ENCODE peak calls at places on chromosomes 6 and 20, in eight cellular contexts. H is ovary; A is head of caudate nucleus; T is WTC11; U is putamen; G is stimulated activated CD4-positive, alpha-beta T cell treated with anti-CD3 and anti-CD28 coated beads, Interleukin-15, amount 100 ng/mL, for 1 hour; Q is omental fat pad; J is LoVo. I is an unnamed sample.

GRCh38 chr6:51265426-51265825 is 446.8 kb downstream of the TFAP2B start:
- DNase-seq in A (no peak), H (no peak), G (no peak), T (no peak), U (peak; percentile 8), J (no peak), Q (no peak), I (no peak)

GRCh38 chr20:57781901-57782300 is 72.1 kb upstream of the PMEPA1 start:
- DNase-seq in G (no peak), H (no peak), T (no peak), U (no peak), A (no peak), J (no peak), Q (no peak), I (no peak)

GRCh38 chr6:82738773-82739172 is 326.9 kb downstream of the UBE3D start:
- DNase-seq in G (no peak), J (no peak), T (no peak), H (no peak), U (no peak), Q (no peak), A (no peak), I (no peak)

GRCh38 chr6:133568970-133569889 is 319.7 kb upstream of the TCF21 start:
- DNase-seq in T (peak; percentile 36), G (no peak), Q (peak; percentile 24), H (peak; percentile 49), J (peak; percentile 81), A (peak; percentile 41), U (peak; percentile 52), I (peak; percentile 76)

GRCh38 chr6:122381494-122382083 is 17.9 kb upstream of the HSF2 start:
- DNase-seq in A (peak; percentile 62), H (peak; percentile 27), Q (no peak), J (peak; percentile 59), U (peak; percentile 52), G (peak; percentile 18), T (peak; percentile 53), I (peak; percentile 51)

GRCh38 chr20:24755411-24755922 is 193.6 kb upstream of the CST7 start:
- DNase-seq in J (no peak), G (no peak), T (no peak), Q (no peak), A (no peak), H (no peak), U (no peak), I (no peak)

GRCh38 chr20:17556842-17557674 is 12.8 kb upstream of the DSTN start:
- DNase-seq in G (no peak), U (no peak), H (peak; percentile 66), Q (peak; percentile 49), A (no peak), T (no peak), J (peak; percentile 8), I (peak; percentile 42)

GRCh38 chr20:47453167-47453782 is 48.4 kb upstream of the NCOA3 start:
- DNase-seq in G (no peak), T (no peak), J (peak; percentile 35), U (no peak), H (no peak), Q (no peak), A (no peak), I (peak; percentile 40)

GRCh38 chr20:30511322-30512030 is 746.0 kb upstream of the DEFB115 start:
- DNase-seq in A (no peak), T (no peak), U (no peak), J (no peak), H (no peak), G (no peak), Q (no peak), I (no peak)

GRCh38 chr6:16540804-16541752 is 220.2 kb downstream of the ATXN1 start:
- DNase-seq in Q (no peak), H (peak; percentile 31), A (no peak), J (no peak), T (no peak), U (no peak), G (no peak), I (no peak)

GRCh38 chr20:36802326-36803223 is 29.0 kb upstream of the DSN1 start:
- DNase-seq in G (no peak), Q (no peak), A (peak; percentile 60), U (no peak), T (no peak), H (no peak), J (no peak), I (no peak)

GRCh38 chr6:78999737-79000136 is 78.3 kb downstream of the PHIP start:
- DNase-seq in J (no peak), Q (no peak), T (no peak), H (no peak), A (no peak), G (no peak), U (no peak), I (no peak)

GRCh38 chr20:43761396-43762340 is 34.9 kb upstream of the GTSF1L start:
- DNase-seq in J (no peak), G (no peak), U (no peak), A (no peak), H (no peak), Q (no peak), T (no peak), I (no peak)

GRCh38 chr20:56579261-56579660 is 46.2 kb downstream of the FAM209B start:
- DNase-seq in H (no peak), G (no peak), Q (no peak), A (no peak), U (no peak), T (no peak), J (no peak), I (no peak)

GRCh38 chr20:34037121-34037520 is 43.4 kb downstream of the RALY start:
- DNase-seq in H (peak; percentile 24), U (no peak), A (no peak), G (peak; percentile 37), Q (no peak), T (no peak), J (no peak), I (no peak)

GRCh38 chr6:89520730-89521129 is 87.8 kb downstream of the ANKRD6 start:
- DNase-seq in G (no peak), H (no peak), A (no peak), Q (no peak), U (no peak), T (no peak), J (no peak), I (no peak)

GRCh38 chr6:157760589-157761330 is 62.3 kb upstream of the SNX9 start:
- DNase-seq in Q (no peak), H (no peak), U (no peak), T (no peak), G (no peak), J (peak; percentile 42), A (no peak), I (no peak)

I was measured in H4.